ENCODE peak calls at places on chromosomes 13 and 19, in five cellular contexts. Y, I, O, P and X are unnamed samples.

GRCh38 chr19:35120492-35120891 is 4.9 kb downstream of the FXYD3 start:
- DNase-seq in Y (no peak), I (no peak), O (no peak), P (no peak), X (no peak)

GRCh38 chr13:35917942-35918645 is 213.1 kb downstream of the DCLK1 start:
- DNase-seq in Y (no peak), I (no peak), O (no peak), P (no peak), X (no peak)

GRCh38 chr13:64749301-64749700 is 2480.8 kb downstream of the PCDH9 start:
- DNase-seq in Y (no peak), I (no peak), O (no peak), P (no peak), X (no peak)

GRCh38 chr13:47481521-47481920 is 519.6 kb downstream of the SUCLA2 start:
- DNase-seq in Y (no peak), I (no peak), O (no peak), P (no peak), X (no peak)

GRCh38 chr13:112870737-112871287 is 98.2 kb upstream of the MCF2L start:
- DNase-seq in Y (no peak), I (peak; percentile 61), O (no peak), P (no peak), X (no peak)

GRCh38 chr13:100235311-100235901 is 146.5 kb downstream of the PCCA start:
- DNase-seq in Y (no peak), I (no peak), O (no peak), P (peak; percentile 67), X (no peak)

GRCh38 chr19:11767633-11768133 is 883 bp downstream of the ZNF441 start:
- DNase-seq in Y (no peak), I (peak; percentile 76), O (peak; percentile 24), P (peak; percentile 21), X (peak; percentile 64)

GRCh38 chr13:68170961-68171360 is 940.8 kb upstream of the PCDH9 start:
- DNase-seq in Y (no peak), I (peak; percentile 63), O (no peak), P (no peak), X (no peak)

GRCh38 chr19:51693819-51694218 is 689 bp downstream of the SPACA6 start:
- DNase-seq in Y (no peak), I (no peak), O (no peak), P (no peak), X (no peak)

GRCh38 chr13:24124789-24125476 is 35.6 kb upstream of the SPATA13 start:
- DNase-seq in Y (no peak), I (no peak), O (no peak), P (peak; percentile 55), X (no peak)

GRCh38 chr19:46345157-46345556 is 1.7 kb upstream of the PPP5C start:
- DNase-seq in Y (no peak), I (peak; percentile 1), O (no peak), P (no peak), X (no peak)

GRCh38 chr19:46349311-46349993 is 2.6 kb downstream of the PPP5C start:
- DNase-seq in Y (no peak), I (peak; percentile 46), O (no peak), P (no peak), X (no peak)

GRCh38 chr19:46347985-46348384 is 1.1 kb downstream of the PPP5C start:
- DNase-seq in Y (no peak), I (peak; percentile 3), O (no peak), P (no peak), X (no peak)

GRCh38 chr19:46346821-46347571 is at the start of gene PPP5C:
- DNase-seq in Y (peak; percentile 58), I (peak; percentile 97), O (peak; percentile 87), P (peak; percentile 92), X (peak; percentile 95)

GRCh38 chr19:46347572-46347883 is 641 bp downstream of the PPP5C start:
- DNase-seq in Y (no peak), I (no peak), O (no peak), P (no peak), X (no peak)
- H3K4me1 ChIP-seq in Y (peaks cover 49% of the 10 kb centered on the region), I (peaks cover 3% of the 10 kb centered on the region), O (no peaks in the 10 kb centered on the region), P (peaks cover 39% of the 10 kb centered on the region), X (peaks cover 43% of the 10 kb centered on the region)

DNA sequence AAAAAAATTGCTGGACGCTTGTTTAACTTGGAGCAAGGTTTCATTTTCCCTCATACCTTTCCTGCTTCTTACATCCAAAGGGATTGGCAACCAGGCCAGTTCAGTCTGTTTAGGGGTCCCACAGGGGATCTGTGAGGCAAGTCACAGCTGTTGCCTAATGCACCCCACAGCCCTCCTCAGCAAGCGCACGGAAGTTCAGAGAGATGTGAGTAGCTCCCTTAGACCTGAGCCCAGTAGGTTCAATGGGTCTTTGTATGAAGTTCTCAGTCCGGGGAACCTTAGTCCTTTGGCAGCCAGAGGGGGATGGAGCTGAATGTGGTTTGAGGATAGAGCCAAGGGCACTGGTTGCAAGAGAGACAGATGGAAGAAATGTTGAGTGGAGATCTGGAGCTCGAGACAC is 13.0 kb downstream of the SAMD4B start:
- DNase-seq in Y (no peak), I (peak; percentile 24), O (no peak), P (no peak), X (no peak)
- H3K36me3 ChIP-seq in Y (peaks cover 53% of the 10 kb centered on the region), I (peaks cover 7% of the 10 kb centered on the region), O (no peaks in the 10 kb centered on the region), P (peaks cover 37% of the 10 kb centered on the region), X (peaks cover 89% of the 10 kb centered on the region)

GRCh38 chr19:55146078-55146647 is 2.8 kb downstream of the TNNT1 start:
- DNase-seq in Y (no peak), I (no peak), O (no peak), P (no peak), X (no peak)

GRCh38 chr19:55145241-55145640 is 3.8 kb downstream of the TNNT1 start:
- DNase-seq in Y (no peak), I (no peak), O (no peak), P (no peak), X (no peak)

GRCh38 chr19:55137915-55138314 is 11.1 kb downstream of the TNNT1 start:
- DNase-seq in Y (no peak), I (no peak), O (no peak), P (no peak), X (no peak)

GRCh38 chr19:55146648-55147218 is 2.3 kb downstream of the TNNT1 start:
- DNase-seq in Y (no peak), I (no peak), O (no peak), P (no peak), X (no peak)

DNA sequence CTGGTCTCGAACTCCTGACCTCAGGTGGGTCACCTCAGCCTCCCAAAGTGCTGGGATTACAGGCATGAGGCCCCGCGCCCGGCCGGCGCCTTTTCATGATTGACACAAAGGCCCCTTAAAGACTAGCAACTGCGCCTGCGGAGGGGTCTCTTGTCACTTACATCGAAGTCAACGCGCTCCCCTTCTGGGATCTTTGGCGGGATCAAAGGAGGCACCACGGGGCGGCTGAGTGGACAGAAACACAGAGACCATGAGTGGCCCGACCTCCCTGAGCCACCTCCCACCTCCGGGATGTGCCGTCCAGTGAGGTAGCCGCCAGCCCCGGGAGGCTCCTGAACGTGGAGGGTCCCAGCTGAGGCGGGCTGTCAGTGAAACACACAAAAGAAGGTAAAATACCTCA is 7.3 kb downstream of the TNNT1 start:
- DNase-seq in Y (no peak), I (no peak), O (no peak), P (no peak), X (no peak)
- H3K27me3 ChIP-seq in Y (no peaks in the 10 kb centered on the region), I (no peaks in the 10 kb centered on the region), O (peaks cover 10% of the 10 kb centered on the region), P (peaks cover 5% of the 10 kb centered on the region), X (peaks cover 40% of the 10 kb centered on the region)

GRCh38 chr13:114110091-114110829 is 22.2 kb downstream of the RASA3 start:
- DNase-seq in Y (no peak), I (peak; percentile 79), O (peak; percentile 27), P (peak; percentile 81), X (peak; percentile 73)
- H3K4me1 ChIP-seq in Y (peaks cover 26% of the 10 kb centered on the region), I (no peaks in the 10 kb centered on the region), O (no peaks in the 10 kb centered on the region), P (peaks cover 37% of the 10 kb centered on the region), X (peaks cover 70% of the 10 kb centered on the region)